ENCODE peak calls at places on chromosomes 13 and 19, in six cellular contexts. I is A549, G is mesenchymal stem cell, Y is GM23338, K is fibroblast of lung, O is H1. N is an unnamed sample.

GRCh38 chr13:110797230-110797877 is 83.9 kb downstream of the ING1 start:
- DNase-seq in I (no peak), G (no peak), Y (peak; percentile 47), K (no peak), O (no peak), N (no peak)

GRCh38 chr19:29854033-29854432 is 42.2 kb downstream of the CCNE1 start:
- DNase-seq in I (no peak), G (no peak), Y (no peak), K (no peak), O (no peak), N (no peak)

GRCh38 chr13:33970746-33971145 is 152.8 kb downstream of the RFC3 start:
- DNase-seq in I (no peak), G (no peak), Y (no peak), K (no peak), O (no peak), N (no peak)

GRCh38 chr19:1361601-1362384 is 21.9 kb upstream of the NDUFS7 start:
- DNase-seq in I (no peak), G (peak; percentile 32), Y (no peak), K (peak; percentile 80), O (no peak), N (no peak)

GRCh38 chr19:12789904-12790619 is 1.2 kb upstream of the JUNB start:
- DNase-seq in I (peak; percentile 71), G (peak; percentile 98), Y (peak; percentile 98), K (peak; percentile 96), O (peak; percentile 87), N (peak; percentile 95)

GRCh38 chr13:46751811-46752635 is 44.9 kb downstream of the ESD start:
- DNase-seq in I (no peak), G (no peak), Y (peak; percentile 13), K (no peak), O (no peak), N (no peak)

GRCh38 chr13:38900188-38900587 is 90.4 kb downstream of the STOML3 start:
- DNase-seq in I (peak; percentile 1), G (no peak), Y (peak; percentile 68), K (no peak), O (no peak), N (no peak)

GRCh38 chr13:77033717-77034302 is 6.9 kb upstream of the FBXL3 start:
- DNase-seq in I (no peak), G (no peak), Y (no peak), K (no peak), O (no peak), N (peak; percentile 31)

GRCh38 chr19:28466107-28467045 is 746.6 kb downstream of the UQCRFS1 start:
- DNase-seq in I (peak; percentile 41), G (peak; percentile 22), Y (peak; percentile 78), K (peak; percentile 51), O (no peak), N (peak; percentile 35)

GRCh38 chr13:25881946-25882574 is 169.8 kb downstream of the SHISA2 start:
- DNase-seq in I (no peak), G (peak; percentile 74), Y (peak; percentile 78), K (peak; percentile 57), O (no peak), N (no peak)

GRCh38 chr13:48486836-48487235 is 46.0 kb downstream of the RCBTB2 start:
- DNase-seq in I (no peak), G (no peak), Y (no peak), K (no peak), O (no peak), N (no peak)

GRCh38 chr19:10766681-10767201 is 48.9 kb downstream of the DNM2 start:
- DNase-seq in I (no peak), G (no peak), Y (no peak), K (peak; percentile 56), O (no peak), N (no peak)

GRCh38 chr19:49543032-49543431 is 15.2 kb downstream of the RCN3 start:
- DNase-seq in I (no peak), G (no peak), Y (no peak), K (no peak), O (no peak), N (no peak)

GRCh38 chr13:39616087-39616694 is 13.2 kb upstream of the LHFPL6 start:
- DNase-seq in I (peak; percentile 53), G (peak; percentile 72), Y (peak; percentile 90), K (peak; percentile 79), O (no peak), N (peak; percentile 27)

GRCh38 chr13:73411067-73411809 is 352.4 kb downstream of the KLF5 start:
- DNase-seq in I (no peak), G (no peak), Y (no peak), K (no peak), O (no peak), N (peak; percentile 90)

GRCh38 chr13:80050252-80050651 is 290.7 kb downstream of the SPRY2 start:
- DNase-seq in I (no peak), G (no peak), Y (no peak), K (no peak), O (no peak), N (no peak)

GRCh38 chr19:19750842-19751790 is 18.2 kb upstream of the ZNF14 start:
- DNase-seq in I (no peak), G (no peak), Y (no peak), K (no peak), O (no peak), N (no peak)

GRCh38 chr13:33318037-33318436 is 32.5 kb upstream of the STARD13 start:
- DNase-seq in I (no peak), G (no peak), Y (no peak), K (no peak), O (no peak), N (no peak)

GRCh38 chr13:51814825-51815650 is 11.1 kb upstream of the DHRS12 start:
- DNase-seq in I (peak; percentile 60), G (peak; percentile 75), Y (peak; percentile 89), K (peak; percentile 60), O (no peak), N (peak; percentile 67)

GRCh38 chr19:2867025-2867991 is at the start of gene ZNF556:
- DNase-seq in I (no peak), G (no peak), Y (peak; percentile 7), K (no peak), O (no peak), N (no peak)

GRCh38 chr19:29724102-29724641 is 9.1 kb upstream of the C19orf12 start:
- DNase-seq in I (no peak), G (peak; percentile 24), Y (peak; percentile 75), K (peak; percentile 6), O (no peak), N (no peak)

GRCh38 chr19:20470345-20471119 is 95.0 kb downstream of the ZNF737 start:
- DNase-seq in I (no peak), G (no peak), Y (no peak), K (no peak), O (no peak), N (no peak)

GRCh38 chr19:39196860-39197562 is at the start of gene NCCRP1:
- DNase-seq in I (no peak), G (no peak), Y (peak; percentile 81), K (no peak), O (no peak), N (no peak)
- H3K4me1 ChIP-seq in I (peaks cover 44% of the 10 kb centered on the region), G (peaks cover 25% of the 10 kb centered on the region), Y (peaks cover 6% of the 10 kb centered on the region), K (no peaks in the 10 kb centered on the region), O (peaks cover 9% of the 10 kb centered on the region), N (peaks cover 16% of the 10 kb centered on the region)

DNA sequence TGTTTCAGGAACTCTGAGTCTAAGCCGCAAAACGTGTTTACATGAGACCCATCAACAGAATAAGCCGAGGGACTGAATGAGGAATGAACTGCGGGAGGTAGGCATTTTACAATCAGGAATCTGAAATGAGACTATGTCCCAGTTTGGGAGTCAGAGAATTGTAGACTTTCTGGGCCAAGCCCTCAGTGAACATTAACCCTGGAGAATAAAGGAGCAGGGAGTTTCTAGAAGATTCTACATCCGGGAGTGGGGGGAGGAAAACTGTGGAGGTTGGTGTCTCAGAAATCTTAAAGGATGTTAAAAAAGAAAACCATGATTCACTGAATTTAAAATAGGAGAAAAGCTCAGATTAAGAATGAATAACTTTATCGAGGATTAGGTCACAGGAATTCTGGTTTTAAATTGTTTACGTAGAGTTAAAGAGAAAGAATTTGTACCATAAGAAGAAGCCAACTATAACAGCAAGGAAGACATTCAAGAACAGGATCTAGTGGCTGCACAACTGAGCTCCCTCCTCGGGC is 18.5 kb downstream of the RFX2 start:
- DNase-seq in I (no peak), G (peak; percentile 40), Y (no peak), K (peak; percentile 40), O (no peak), N (no peak)
- H3K4me2 ChIP-seq in I (peak overlapping the region; percentile 97), G (peak overlapping the region; percentile 3), Y (peak overlapping the region; percentile 80), K (peak overlapping the region; percentile 92), O (peak overlapping the region; percentile 84), N (peak overlapping the region; percentile 91)

GRCh38 chr13:100671389-100672182 is 3.0 kb downstream of the TMTC4 start:
- DNase-seq in I (no peak), G (no peak), Y (no peak), K (no peak), O (no peak), N (no peak)
- H3K4me1 ChIP-seq in I (peaks cover 10% of the 10 kb centered on the region), G (peaks cover 15% of the 10 kb centered on the region), Y (peaks cover 12% of the 10 kb centered on the region), K (no peaks in the 10 kb centered on the region), O (peaks cover 3% of the 10 kb centered on the region), N (peaks cover 7% of the 10 kb centered on the region)

GRCh38 chr13:53204598-53204997 is 176.0 kb downstream of the OLFM4 start:
- DNase-seq in I (no peak), G (no peak), Y (no peak), K (no peak), O (no peak), N (no peak)

GRCh38 chr13:53200498-53201453 is 172.2 kb downstream of the OLFM4 start:
- DNase-seq in I (no peak), G (peak; percentile 8), Y (peak; percentile 92), K (peak; percentile 2), O (peak; percentile 62), N (no peak)

GRCh38 chr13:53198699-53199098 is 170.1 kb downstream of the OLFM4 start:
- DNase-seq in I (no peak), G (no peak), Y (no peak), K (no peak), O (no peak), N (no peak)

GRCh38 chr13:53200075-53200474 is 171.5 kb downstream of the OLFM4 start:
- DNase-seq in I (no peak), G (no peak), Y (peak; percentile 2), K (no peak), O (no peak), N (no peak)

DNA sequence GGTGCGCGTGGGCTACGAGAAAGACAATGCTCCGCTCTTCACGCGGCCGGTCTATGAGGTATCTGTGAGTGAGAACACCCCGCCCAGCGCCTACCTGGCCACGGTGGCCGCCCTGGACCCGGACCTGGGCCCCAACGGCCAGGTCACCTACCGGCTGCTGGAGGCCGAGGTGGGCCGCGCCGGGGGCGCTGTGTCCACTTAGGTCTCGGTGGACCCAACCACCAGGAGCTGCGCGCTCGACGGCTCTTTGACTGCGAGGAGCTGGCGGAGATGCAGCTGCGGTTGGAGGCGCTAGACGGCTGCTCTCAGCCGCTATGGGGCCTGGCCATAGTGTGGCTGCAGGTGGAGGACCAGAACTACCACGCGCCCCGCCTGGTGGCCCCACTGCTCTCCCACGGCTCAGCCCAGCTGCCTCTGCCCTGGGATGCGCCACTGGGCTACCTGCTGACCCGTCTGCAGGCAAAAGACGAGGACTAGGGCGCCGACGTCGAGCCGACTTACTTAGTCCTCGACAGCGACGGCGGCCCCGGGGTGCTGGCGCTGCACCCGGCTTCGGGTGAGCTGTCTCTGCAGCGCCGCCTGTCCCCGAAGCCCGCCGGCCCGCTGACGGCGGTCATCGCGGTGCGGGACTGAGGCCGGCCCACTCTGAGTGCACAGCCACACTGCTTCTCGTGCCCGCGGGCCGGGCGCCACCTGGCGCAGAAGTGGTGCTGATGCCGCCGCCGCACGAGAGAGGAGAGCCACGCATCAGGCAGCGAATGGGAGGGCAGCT is 173.0 kb downstream of the OLFM4 start:
- DNase-seq in I (no peak), G (no peak), Y (peak; percentile 65), K (no peak), O (no peak), N (no peak)
- H3K4me2 ChIP-seq in I (no peak overlapping the region), G (no peak overlapping the region), Y (peak overlapping the region; percentile 66), K (no peak overlapping the region), O (peak overlapping the region; percentile 70), N (no peak overlapping the region)